ENCODE peak calls at places on chromosome 7, in ten cellular contexts. One of them, this sample, is unnamed.

GRCh38 chr7:38728145-38728544 is 97.0 kb upstream of the AMPH start:
- DNase-seq in HS-5: no peak
- DNase-seq in activated CD4-positive, alpha-beta T cell treated with anti-CD3 and anti-CD28 coated beads, Interleukin-2, amount 10 ng/mL, durations not matched to agents 7 days and 5 days: no peak
- DNase-seq in mucosa of descending colon: no peak
- DNase-seq in amniotic stem cell: no peak
- DNase-seq in progenitor cell of endocrine pancreas: no peak
- DNase-seq in MCF 10A: peak
- DNase-seq in HL-60: no peak
- DNase-seq in posterior cingulate gyrus: no peak
- DNase-seq in mammary epithelial cell: no peak
- DNase-seq in this sample: peak

GRCh38 chr7:156764016-156764669 is 123.6 kb downstream of the RNF32 start:
- DNase-seq in HS-5: no peak
- DNase-seq in activated CD4-positive, alpha-beta T cell treated with anti-CD3 and anti-CD28 coated beads, Interleukin-2, amount 10 ng/mL, durations not matched to agents 7 days and 5 days: no peak
- DNase-seq in mucosa of descending colon: peak
- DNase-seq in amniotic stem cell: peak
- DNase-seq in progenitor cell of endocrine pancreas: no peak
- DNase-seq in MCF 10A: peak
- DNase-seq in HL-60: no peak
- DNase-seq in posterior cingulate gyrus: peak
- DNase-seq in mammary epithelial cell: peak
- DNase-seq in this sample: peak

GRCh38 chr7:80618105-80618504 is 20.3 kb upstream of the CD36 start:
- DNase-seq in HS-5: no peak
- DNase-seq in activated CD4-positive, alpha-beta T cell treated with anti-CD3 and anti-CD28 coated beads, Interleukin-2, amount 10 ng/mL, durations not matched to agents 7 days and 5 days: no peak
- DNase-seq in mucosa of descending colon: no peak
- DNase-seq in amniotic stem cell: no peak
- DNase-seq in progenitor cell of endocrine pancreas: no peak
- DNase-seq in MCF 10A: no peak
- DNase-seq in HL-60: peak
- DNase-seq in posterior cingulate gyrus: no peak
- DNase-seq in mammary epithelial cell: no peak
- DNase-seq in this sample: no peak

GRCh38 chr7:149719912-149720335 is 53.5 kb downstream of the ZNF467 start:
- DNase-seq in HS-5: no peak
- DNase-seq in activated CD4-positive, alpha-beta T cell treated with anti-CD3 and anti-CD28 coated beads, Interleukin-2, amount 10 ng/mL, durations not matched to agents 7 days and 5 days: no peak
- DNase-seq in mucosa of descending colon: no peak
- DNase-seq in amniotic stem cell: no peak
- DNase-seq in progenitor cell of endocrine pancreas: no peak
- DNase-seq in MCF 10A: no peak
- DNase-seq in HL-60: no peak
- DNase-seq in posterior cingulate gyrus: no peak
- DNase-seq in mammary epithelial cell: no peak
- DNase-seq in this sample: no peak

GRCh38 chr7:46485481-46486065 is 564.5 kb upstream of the IGFBP3 start:
- DNase-seq in HS-5: no peak
- DNase-seq in activated CD4-positive, alpha-beta T cell treated with anti-CD3 and anti-CD28 coated beads, Interleukin-2, amount 10 ng/mL, durations not matched to agents 7 days and 5 days: no peak
- DNase-seq in mucosa of descending colon: no peak
- DNase-seq in amniotic stem cell: no peak
- DNase-seq in progenitor cell of endocrine pancreas: no peak
- DNase-seq in MCF 10A: peak
- DNase-seq in HL-60: no peak
- DNase-seq in posterior cingulate gyrus: no peak
- DNase-seq in mammary epithelial cell: peak
- DNase-seq in this sample: peak

GRCh38 chr7:52071744-52072143 is 755.1 kb upstream of the COBL start:
- DNase-seq in HS-5: no peak
- DNase-seq in activated CD4-positive, alpha-beta T cell treated with anti-CD3 and anti-CD28 coated beads, Interleukin-2, amount 10 ng/mL, durations not matched to agents 7 days and 5 days: no peak
- DNase-seq in mucosa of descending colon: no peak
- DNase-seq in amniotic stem cell: no peak
- DNase-seq in progenitor cell of endocrine pancreas: no peak
- DNase-seq in MCF 10A: no peak
- DNase-seq in HL-60: no peak
- DNase-seq in posterior cingulate gyrus: no peak
- DNase-seq in mammary epithelial cell: no peak
- DNase-seq in this sample: no peak

GRCh38 chr7:133429371-133429770 is 176.5 kb downstream of the EXOC4 start:
- DNase-seq in HS-5: no peak
- DNase-seq in activated CD4-positive, alpha-beta T cell treated with anti-CD3 and anti-CD28 coated beads, Interleukin-2, amount 10 ng/mL, durations not matched to agents 7 days and 5 days: no peak
- DNase-seq in mucosa of descending colon: no peak
- DNase-seq in amniotic stem cell: no peak
- DNase-seq in progenitor cell of endocrine pancreas: no peak
- DNase-seq in MCF 10A: peak
- DNase-seq in HL-60: no peak
- DNase-seq in posterior cingulate gyrus: no peak
- DNase-seq in mammary epithelial cell: no peak
- DNase-seq in this sample: no peak

GRCh38 chr7:2069472-2069860 is 163.3 kb downstream of the MAD1L1 start:
- DNase-seq in HS-5: no peak
- DNase-seq in activated CD4-positive, alpha-beta T cell treated with anti-CD3 and anti-CD28 coated beads, Interleukin-2, amount 10 ng/mL, durations not matched to agents 7 days and 5 days: no peak
- DNase-seq in mucosa of descending colon: no peak
- DNase-seq in amniotic stem cell: no peak
- DNase-seq in progenitor cell of endocrine pancreas: no peak
- DNase-seq in MCF 10A: no peak
- DNase-seq in HL-60: no peak
- DNase-seq in posterior cingulate gyrus: peak
- DNase-seq in mammary epithelial cell: no peak
- DNase-seq in this sample: no peak

GRCh38 chr7:127708788-127709187 is 56.8 kb downstream of the SND1 start:
- DNase-seq in HS-5: peak
- DNase-seq in activated CD4-positive, alpha-beta T cell treated with anti-CD3 and anti-CD28 coated beads, Interleukin-2, amount 10 ng/mL, durations not matched to agents 7 days and 5 days: peak
- DNase-seq in mucosa of descending colon: no peak
- DNase-seq in amniotic stem cell: peak
- DNase-seq in progenitor cell of endocrine pancreas: peak
- DNase-seq in MCF 10A: peak
- DNase-seq in HL-60: peak
- DNase-seq in posterior cingulate gyrus: peak
- DNase-seq in mammary epithelial cell: peak
- DNase-seq in this sample: peak

GRCh38 chr7:151379534-151380198 is 30.2 kb downstream of the WDR86 start:
- DNase-seq in HS-5: no peak
- DNase-seq in activated CD4-positive, alpha-beta T cell treated with anti-CD3 and anti-CD28 coated beads, Interleukin-2, amount 10 ng/mL, durations not matched to agents 7 days and 5 days: no peak
- DNase-seq in mucosa of descending colon: no peak
- DNase-seq in amniotic stem cell: no peak
- DNase-seq in progenitor cell of endocrine pancreas: no peak
- DNase-seq in MCF 10A: no peak
- DNase-seq in HL-60: no peak
- DNase-seq in posterior cingulate gyrus: no peak
- DNase-seq in mammary epithelial cell: no peak
- DNase-seq in this sample: no peak

GRCh38 chr7:676972-677385 is 49.5 kb upstream of the DNAAF5 start:
- DNase-seq in HS-5: no peak
- DNase-seq in activated CD4-positive, alpha-beta T cell treated with anti-CD3 and anti-CD28 coated beads, Interleukin-2, amount 10 ng/mL, durations not matched to agents 7 days and 5 days: no peak
- DNase-seq in mucosa of descending colon: no peak
- DNase-seq in amniotic stem cell: no peak
- DNase-seq in progenitor cell of endocrine pancreas: no peak
- DNase-seq in MCF 10A: no peak
- DNase-seq in HL-60: no peak
- DNase-seq in posterior cingulate gyrus: no peak
- DNase-seq in mammary epithelial cell: no peak
- DNase-seq in this sample: no peak

GRCh38 chr7:157759246-157759805 is 422.5 kb downstream of the DNAJB6 start:
- DNase-seq in HS-5: no peak
- DNase-seq in activated CD4-positive, alpha-beta T cell treated with anti-CD3 and anti-CD28 coated beads, Interleukin-2, amount 10 ng/mL, durations not matched to agents 7 days and 5 days: no peak
- DNase-seq in mucosa of descending colon: no peak
- DNase-seq in amniotic stem cell: no peak
- DNase-seq in progenitor cell of endocrine pancreas: no peak
- DNase-seq in MCF 10A: no peak
- DNase-seq in HL-60: no peak
- DNase-seq in posterior cingulate gyrus: no peak
- DNase-seq in mammary epithelial cell: no peak
- DNase-seq in this sample: no peak

GRCh38 chr7:33841658-33842057 is 63.7 kb upstream of the BMPER start:
- DNase-seq in HS-5: no peak
- DNase-seq in activated CD4-positive, alpha-beta T cell treated with anti-CD3 and anti-CD28 coated beads, Interleukin-2, amount 10 ng/mL, durations not matched to agents 7 days and 5 days: no peak
- DNase-seq in mucosa of descending colon: no peak
- DNase-seq in amniotic stem cell: no peak
- DNase-seq in progenitor cell of endocrine pancreas: no peak
- DNase-seq in MCF 10A: peak
- DNase-seq in HL-60: no peak
- DNase-seq in posterior cingulate gyrus: no peak
- DNase-seq in mammary epithelial cell: peak
- DNase-seq in this sample: no peak

GRCh38 chr7:134865001-134865845 is 85.8 kb downstream of the CALD1 start:
- DNase-seq in HS-5: no peak
- DNase-seq in activated CD4-positive, alpha-beta T cell treated with anti-CD3 and anti-CD28 coated beads, Interleukin-2, amount 10 ng/mL, durations not matched to agents 7 days and 5 days: peak
- DNase-seq in mucosa of descending colon: no peak
- DNase-seq in amniotic stem cell: no peak
- DNase-seq in progenitor cell of endocrine pancreas: no peak
- DNase-seq in MCF 10A: no peak
- DNase-seq in HL-60: no peak
- DNase-seq in posterior cingulate gyrus: no peak
- DNase-seq in mammary epithelial cell: no peak
- DNase-seq in this sample: no peak

GRCh38 chr7:42081672-42082071 is 155.3 kb downstream of the GLI3 start:
- DNase-seq in HS-5: no peak
- DNase-seq in activated CD4-positive, alpha-beta T cell treated with anti-CD3 and anti-CD28 coated beads, Interleukin-2, amount 10 ng/mL, durations not matched to agents 7 days and 5 days: no peak
- DNase-seq in mucosa of descending colon: no peak
- DNase-seq in amniotic stem cell: no peak
- DNase-seq in progenitor cell of endocrine pancreas: no peak
- DNase-seq in MCF 10A: no peak
- DNase-seq in HL-60: no peak
- DNase-seq in posterior cingulate gyrus: no peak
- DNase-seq in mammary epithelial cell: no peak
- DNase-seq in this sample: no peak

GRCh38 chr7:143240323-143241168 is 18.7 kb downstream of the TAS2R40 start:
- DNase-seq in HS-5: peak
- DNase-seq in activated CD4-positive, alpha-beta T cell treated with anti-CD3 and anti-CD28 coated beads, Interleukin-2, amount 10 ng/mL, durations not matched to agents 7 days and 5 days: peak
- DNase-seq in mucosa of descending colon: peak
- DNase-seq in amniotic stem cell: peak
- DNase-seq in progenitor cell of endocrine pancreas: peak
- DNase-seq in MCF 10A: peak
- DNase-seq in HL-60: peak
- DNase-seq in posterior cingulate gyrus: peak
- DNase-seq in mammary epithelial cell: peak
- DNase-seq in this sample: peak

GRCh38 chr7:40507166-40507565 is 372.4 kb downstream of the SUGCT start:
- DNase-seq in HS-5: no peak
- DNase-seq in activated CD4-positive, alpha-beta T cell treated with anti-CD3 and anti-CD28 coated beads, Interleukin-2, amount 10 ng/mL, durations not matched to agents 7 days and 5 days: no peak
- DNase-seq in mucosa of descending colon: no peak
- DNase-seq in amniotic stem cell: no peak
- DNase-seq in progenitor cell of endocrine pancreas: no peak
- DNase-seq in MCF 10A: peak
- DNase-seq in HL-60: peak
- DNase-seq in posterior cingulate gyrus: no peak
- DNase-seq in mammary epithelial cell: peak
- DNase-seq in this sample: peak